ENCODE peak calls at places on chromosomes 6 and 20, in seven cellular contexts. N is endothelial cell; X is GM03348; E is GM12865; V is renal cortical epithelial cell; Z is CD8-positive, alpha-beta memory T cell; A is Calu3. U is an unnamed sample.

GRCh38 chr6:116314878-116315277 is 35.1 kb upstream of the TSPYL1 start:
- DNase-seq in N (no peak), X (no peak), E (peak), V (peak), Z (no peak), A (peak), U (no peak)

GRCh38 chr6:136524339-136524935 is 25.8 kb downstream of the MAP7 start:
- DNase-seq in N (no peak), X (no peak), E (no peak), V (no peak), Z (no peak), A (no peak), U (no peak)

GRCh38 chr6:31834367-31834703 is 6.8 kb downstream of the HSPA1B start:
- DNase-seq in N (peak), X (peak), E (peak), V (peak), Z (peak), A (peak), U (peak)

GRCh38 chr6:27188206-27188884 is 59.2 kb upstream of the PRSS16 start:
- DNase-seq in N (peak), X (peak), E (peak), V (peak), Z (peak), A (peak), U (peak)

GRCh38 chr6:3117912-3118352 is 579 bp upstream of the BPHL start:
- DNase-seq in N (no peak), X (no peak), E (no peak), V (peak), Z (no peak), A (no peak), U (no peak)

GRCh38 chr6:46983007-46983411 is 59.1 kb downstream of the ADGRF1 start:
- DNase-seq in N (no peak), X (peak), E (no peak), V (peak), Z (no peak), A (peak), U (no peak)

GRCh38 chr6:156869986-156870398 is 92.8 kb downstream of the ARID1B start:
- DNase-seq in N (no peak), X (no peak), E (no peak), V (no peak), Z (no peak), A (no peak), U (no peak)

GRCh38 chr6:108157972-108158441 is 7.8 kb upstream of the NR2E1 start:
- DNase-seq in N (peak), X (no peak), E (no peak), V (no peak), Z (no peak), A (no peak), U (no peak)

GRCh38 chr20:62233684-62234083 is 4.6 kb upstream of the OSBPL2 start:
- DNase-seq in N (no peak), X (no peak), E (no peak), V (no peak), Z (no peak), A (no peak), U (no peak)

GRCh38 chr6:105799051-105799450 is 287.1 kb upstream of the PRDM1 start:
- DNase-seq in N (no peak), X (peak), E (no peak), V (no peak), Z (no peak), A (no peak), U (peak)

GRCh38 chr20:2814587-2815051 is at the start of gene C20orf141:
- DNase-seq in N (no peak), X (peak), E (no peak), V (peak), Z (no peak), A (no peak), U (no peak)

GRCh38 chr20:2283706-2284423 is 11.9 kb upstream of the TGM3 start:
- DNase-seq in N (no peak), X (no peak), E (no peak), V (peak), Z (no peak), A (peak), U (no peak)

GRCh38 chr6:63573899-63574553 is 1.7 kb downstream of the LOC128125822 start:
- DNase-seq in N (peak), X (peak), E (peak), V (peak), Z (peak), A (peak), U (peak)

GRCh38 chr6:12943549-12943948 is 227.0 kb downstream of the PHACTR1 start:
- DNase-seq in N (no peak), X (no peak), E (no peak), V (no peak), Z (no peak), A (no peak), U (no peak)

GRCh38 chr6:135231469-135231844 is 50.3 kb downstream of the MYB start:
- DNase-seq in N (no peak), X (no peak), E (peak), V (no peak), Z (no peak), A (no peak), U (no peak)

GRCh38 chr6:111727798-111728197 is 122.1 kb upstream of the TRAF3IP2 start:
- DNase-seq in N (no peak), X (no peak), E (no peak), V (no peak), Z (no peak), A (no peak), U (no peak)

GRCh38 chr6:2042951-2043648 is 202.3 kb downstream of the GMDS start:
- DNase-seq in N (no peak), X (no peak), E (no peak), V (no peak), Z (no peak), A (no peak), U (no peak)

GRCh38 chr6:97440590-97441176 is 157.7 kb upstream of the MMS22L start:
- DNase-seq in N (peak), X (peak), E (peak), V (peak), Z (no peak), A (peak), U (no peak)

GRCh38 chr6:79798841-79799240 is 148.5 kb downstream of the ELOVL4 start:
- DNase-seq in N (no peak), X (no peak), E (no peak), V (no peak), Z (no peak), A (no peak), U (no peak)

GRCh38 chr20:12847862-12848261 is 160.9 kb upstream of the SPTLC3 start:
- DNase-seq in N (no peak), X (no peak), E (no peak), V (peak), Z (no peak), A (no peak), U (no peak)

GRCh38 chr6:158069800-158070195 is 88.1 kb downstream of the SYNJ2 start:
- DNase-seq in N (no peak), X (peak), E (no peak), V (no peak), Z (no peak), A (no peak), U (no peak)

U was measured in left lobe of liver.